ENCODE peak calls at places on chromosomes 5 and 9, in ten cellular contexts. X is NCI-H2081; Z is GM12891; B is H54; D is T-helper 1 cell; Q is anterior cingulate cortex; Y is epithelial cell of esophagus; F is naive thymus-derived CD4-positive, alpha-beta T cell; O is cardiac muscle cell; E is EH. K is an unnamed sample.

GRCh38 chr5:143213231-143213850 is 190.1 kb downstream of the NR3C1 start:
- DNase-seq in X (no peak), Z (no peak), B (no peak), D (no peak), Q (no peak), Y (peak; percentile 47), F (no peak), O (no peak), E (peak; percentile 59), K (no peak)

GRCh38 chr9:77807295-77807694 is 159.2 kb upstream of the GNA14 start:
- DNase-seq in X (no peak), Z (no peak), B (peak; percentile 60), D (no peak), Q (no peak), Y (peak; percentile 95), F (no peak), O (no peak), E (peak; percentile 95), K (peak; percentile 99)

GRCh38 chr9:107710552-107710951 is 221.0 kb upstream of the KLF4 start:
- DNase-seq in X (no peak), Z (no peak), B (no peak), D (no peak), Q (no peak), Y (peak; percentile 62), F (no peak), O (no peak), E (no peak), K (peak; percentile 76)

GRCh38 chr5:129963359-129963758 is 59.1 kb downstream of the CHSY3 start:
- DNase-seq in X (no peak), Z (no peak), B (no peak), D (no peak), Q (no peak), Y (peak; percentile 8), F (no peak), O (peak; percentile 14), E (peak; percentile 95), K (peak; percentile 31)

GRCh38 chr9:14365667-14366066 is 51.7 kb upstream of the NFIB start:
- DNase-seq in X (no peak), Z (no peak), B (no peak), D (no peak), Q (no peak), Y (no peak), F (no peak), O (no peak), E (peak; percentile 64), K (no peak)

GRCh38 chr9:16184964-16185646 is 632.3 kb downstream of the CCDC171 start:
- DNase-seq in X (no peak), Z (no peak), B (no peak), D (no peak), Q (no peak), Y (peak; percentile 31), F (no peak), O (no peak), E (peak; percentile 38), K (peak; percentile 9)

GRCh38 chr9:81389569-81389993 is 299.8 kb downstream of the TLE1 start:
- DNase-seq in X (no peak), Z (no peak), B (peak; percentile 73), D (no peak), Q (no peak), Y (peak; percentile 97), F (no peak), O (no peak), E (peak; percentile 99), K (peak; percentile 99)

GRCh38 chr5:32390819-32391591 is 53.5 kb downstream of the ZFR start:
- DNase-seq in X (no peak), Z (no peak), B (peak; percentile 36), D (no peak), Q (no peak), Y (peak; percentile 65), F (no peak), O (no peak), E (peak; percentile 72), K (peak; percentile 51)

GRCh38 chr9:98215821-98216220 is 23.4 kb upstream of the CORO2A start:
- DNase-seq in X (no peak), Z (no peak), B (no peak), D (no peak), Q (no peak), Y (no peak), F (no peak), O (peak; percentile 40), E (peak; percentile 40), K (no peak)

GRCh38 chr9:123796618-123797484 is 133.1 kb downstream of the DENND1A start:
- DNase-seq in X (no peak), Z (no peak), B (no peak), D (no peak), Q (no peak), Y (no peak), F (no peak), O (no peak), E (peak; percentile 25), K (no peak)

GRCh38 chr5:107290780-107291398 is 379.8 kb downstream of the EFNA5 start:
- DNase-seq in X (no peak), Z (no peak), B (no peak), D (no peak), Q (no peak), Y (no peak), F (no peak), O (no peak), E (no peak), K (no peak)

GRCh38 chr5:37005946-37006540 is 129.5 kb downstream of the NIPBL start:
- DNase-seq in X (peak; percentile 52), Z (no peak), B (no peak), D (no peak), Q (no peak), Y (peak; percentile 36), F (peak; percentile 12), O (peak; percentile 26), E (peak; percentile 44), K (peak; percentile 35)

GRCh38 chr9:136496181-136496580 is 13.3 kb upstream of the SEC16A start:
- DNase-seq in X (no peak), Z (no peak), B (no peak), D (no peak), Q (no peak), Y (no peak), F (no peak), O (no peak), E (no peak), K (no peak)

GRCh38 chr5:178435321-178436238 is 154.6 kb downstream of the COL23A1 start:
- DNase-seq in X (no peak), Z (no peak), B (no peak), D (no peak), Q (no peak), Y (no peak), F (no peak), O (no peak), E (no peak), K (no peak)

GRCh38 chr9:108933231-108933630 is 693 bp downstream of the ELP1 start:
- DNase-seq in X (peak; percentile 14), Z (no peak), B (no peak), D (no peak), Q (no peak), Y (peak; percentile 35), F (peak; percentile 7), O (no peak), E (peak; percentile 31), K (peak; percentile 31)

GRCh38 chr5:155087036-155087435 is 73.5 kb downstream of the KIF4B start:
- DNase-seq in X (no peak), Z (no peak), B (no peak), D (no peak), Q (no peak), Y (peak; percentile 77), F (no peak), O (no peak), E (peak; percentile 87), K (peak; percentile 68)

GRCh38 chr9:128093016-128093415 is 25.0 kb downstream of the SLC25A25 start:
- DNase-seq in X (no peak), Z (no peak), B (no peak), D (no peak), Q (no peak), Y (no peak), F (peak; percentile 66), O (no peak), E (no peak), K (no peak)

GRCh38 chr5:132498686-132499271 is 8.2 kb upstream of the IRF1 start:
- DNase-seq in X (no peak), Z (no peak), B (no peak), D (no peak), Q (no peak), Y (no peak), F (no peak), O (no peak), E (peak; percentile 52), K (no peak)

K was measured in bronchial epithelial cell.